ENCODE peak calls at places on chromosomes 7 and 10, in four cellular contexts. One of them, this sample, is unnamed.
A peak's percentile ranks its signal among the peaks of the same experiment; 100 is the strongest.

GRCh38 chr10:3805791-3806381 is 20.9 kb upstream of the KLF6 start:
- DNase-seq in GM13976: no peak
- DNase-seq in activated effector memory CD4-positive, alpha-beta T cell treated with anti-CD3 and anti-CD28 coated beads, Interleukin-2, amount 50 U/mL, for 16 hours: peak; percentile 86
- DNase-seq in endothelial cell: no peak
- DNase-seq in this sample: peak; percentile 78

GRCh38 chr7:48781783-48782182 is 142.6 kb upstream of the CDC14C start:
- DNase-seq in endothelial cell: no peak
- DNase-seq in activated effector memory CD4-positive, alpha-beta T cell treated with anti-CD3 and anti-CD28 coated beads, Interleukin-2, amount 50 U/mL, for 16 hours: no peak
- DNase-seq in GM13976: no peak
- DNase-seq in this sample: no peak

GRCh38 chr7:105689093-105689819 is 108.0 kb upstream of the EFCAB10 start:
- DNase-seq in GM13976: no peak
- DNase-seq in activated effector memory CD4-positive, alpha-beta T cell treated with anti-CD3 and anti-CD28 coated beads, Interleukin-2, amount 50 U/mL, for 16 hours: peak; percentile 60
- DNase-seq in endothelial cell: no peak
- DNase-seq in this sample: no peak

GRCh38 chr10:12782537-12782936 is 219.0 kb downstream of the CCDC3 start:
- DNase-seq in activated effector memory CD4-positive, alpha-beta T cell treated with anti-CD3 and anti-CD28 coated beads, Interleukin-2, amount 50 U/mL, for 16 hours: peak; percentile 66
- DNase-seq in endothelial cell: peak; percentile 68
- DNase-seq in GM13976: peak; percentile 60
- DNase-seq in this sample: no peak

GRCh38 chr7:92813390-92814024 is 22.9 kb downstream of the CDK6 start:
- DNase-seq in endothelial cell: no peak
- DNase-seq in activated effector memory CD4-positive, alpha-beta T cell treated with anti-CD3 and anti-CD28 coated beads, Interleukin-2, amount 50 U/mL, for 16 hours: no peak
- DNase-seq in GM13976: no peak
- DNase-seq in this sample: peak; percentile 69

GRCh38 chr7:41915861-41916260 is 213.0 kb upstream of the INHBA start:
- DNase-seq in GM13976: no peak
- DNase-seq in activated effector memory CD4-positive, alpha-beta T cell treated with anti-CD3 and anti-CD28 coated beads, Interleukin-2, amount 50 U/mL, for 16 hours: no peak
- DNase-seq in endothelial cell: no peak
- DNase-seq in this sample: no peak

GRCh38 chr10:6694447-6695155 is 114.5 kb upstream of the PRKCQ start:
- DNase-seq in endothelial cell: no peak
- DNase-seq in GM13976: no peak
- DNase-seq in activated effector memory CD4-positive, alpha-beta T cell treated with anti-CD3 and anti-CD28 coated beads, Interleukin-2, amount 50 U/mL, for 16 hours: no peak
- DNase-seq in this sample: no peak

GRCh38 chr10:14953452-14954000 is 370 bp downstream of the DCLRE1C start:
- DNase-seq in endothelial cell: peak; percentile 37
- DNase-seq in GM13976: no peak
- DNase-seq in activated effector memory CD4-positive, alpha-beta T cell treated with anti-CD3 and anti-CD28 coated beads, Interleukin-2, amount 50 U/mL, for 16 hours: no peak
- DNase-seq in this sample: peak; percentile 80

GRCh38 chr10:79449181-79450146 is 4.0 kb upstream of the ZCCHC24 start:
- DNase-seq in activated effector memory CD4-positive, alpha-beta T cell treated with anti-CD3 and anti-CD28 coated beads, Interleukin-2, amount 50 U/mL, for 16 hours: no peak
- DNase-seq in GM13976: no peak
- DNase-seq in endothelial cell: no peak
- DNase-seq in this sample: no peak

This sample was measured in GM06990.